ENCODE peak calls at places on chromosomes 5 and 9, in nine cellular contexts. C, I, L, O, S, K, W, G and Q are unnamed samples. For H3K27me3, the result is how much of the 10 kb centered on the place peaks cover.

GRCh38 chr9:84554069-84554659 is 115.4 kb upstream of the NTRK2 start:
- DNase-seq in C (no peak), I (no peak), L (no peak), O (no peak), S (no peak), K (no peak), W (no peak), G (no peak), Q (no peak)

GRCh38 chr9:8718121-8718725 is 918.6 kb upstream of the DMAC1 start:
- DNase-seq in C (peak), I (peak), L (no peak), O (no peak), S (no peak), K (peak), W (peak), G (no peak), Q (no peak)

GRCh38 chr9:128022886-128023285 is 42.1 kb upstream of the EEIG1 start:
- DNase-seq in C (no peak), I (no peak), L (no peak), O (no peak), S (no peak), K (peak), W (no peak), G (peak), Q (no peak)

GRCh38 chr9:13535141-13535540 is 255.6 kb upstream of the MPDZ start:
- DNase-seq in C (no peak), I (no peak), L (no peak), O (no peak), S (no peak), K (no peak), W (no peak), G (no peak), Q (no peak)

GRCh38 chr5:31860726-31861432 is 221.9 kb downstream of the PDZD2 start:
- DNase-seq in C (no peak), I (no peak), L (no peak), O (no peak), S (no peak), K (no peak), W (no peak), G (peak), Q (no peak)

GRCh38 chr5:119131530-119132313 is 60.8 kb downstream of the DMXL1 start:
- DNase-seq in C (peak), I (no peak), L (no peak), O (no peak), S (no peak), K (no peak), W (no peak), G (no peak), Q (no peak)

GRCh38 chr9:132881826-132882225 is 3.1 kb downstream of the SPACA9 start:
- DNase-seq in C (no peak), I (no peak), L (no peak), O (no peak), S (no peak), K (peak), W (no peak), G (no peak), Q (no peak)

GRCh38 chr9:120117081-120117480 is 462.9 kb downstream of the CDK5RAP2 start:
- DNase-seq in C (no peak), I (no peak), L (no peak), O (no peak), S (peak), K (no peak), W (no peak), G (no peak), Q (no peak)

GRCh38 chr5:175821790-175822211 is 49.6 kb upstream of the CPLX2 start:
- DNase-seq in C (no peak), I (no peak), L (no peak), O (peak), S (no peak), K (peak), W (no peak), G (peak), Q (no peak)

GRCh38 chr5:149605998-149606721 is 24.9 kb downstream of the ARHGEF37 start:
- DNase-seq in C (peak), I (peak), L (peak), O (peak), S (no peak), K (peak), W (no peak), G (peak), Q (peak)

GRCh38 chr9:135885100-135885853 is 22.1 kb downstream of the CAMSAP1 start:
- DNase-seq in C (peak), I (no peak), L (no peak), O (no peak), S (no peak), K (peak), W (no peak), G (peak), Q (no peak)

GRCh38 chr5:122151640-122152039 is 22.3 kb downstream of the ZNF474 start:
- DNase-seq in C (peak), I (peak), L (no peak), O (no peak), S (no peak), K (no peak), W (no peak), G (peak), Q (no peak)

GRCh38 chr5:61790678-61791077 is 458.6 kb downstream of the ZSWIM6 start:
- DNase-seq in C (no peak), I (peak), L (no peak), O (peak), S (no peak), K (no peak), W (no peak), G (peak), Q (no peak)

GRCh38 chr5:97365918-97366317 is 182.9 kb upstream of the RIOK2 start:
- DNase-seq in C (no peak), I (no peak), L (no peak), O (no peak), S (no peak), K (no peak), W (no peak), G (no peak), Q (no peak)

GRCh38 chr5:98483301-98483700 is 290.2 kb upstream of the RGMB start:
- DNase-seq in C (peak), I (no peak), L (no peak), O (no peak), S (no peak), K (peak), W (no peak), G (no peak), Q (no peak)

GRCh38 chr5:177982072-177982727 is 13.8 kb downstream of the PROP1 start:
- DNase-seq in C (no peak), I (no peak), L (peak), O (peak), S (peak), K (no peak), W (peak), G (peak), Q (no peak)

GRCh38 chr5:74762599-74762998 is 4.3 kb downstream of the GFM2 start:
- DNase-seq in C (peak), I (peak), L (no peak), O (peak), S (no peak), K (no peak), W (no peak), G (peak), Q (peak)

GRCh38 chr9:34405719-34406118 is 29.0 kb upstream of the MYORG start:
- DNase-seq in C (peak), I (no peak), L (no peak), O (no peak), S (no peak), K (peak), W (no peak), G (no peak), Q (no peak)

GRCh38 chr5:146561711-146562110 is 45.7 kb upstream of the GPR151 start:
- DNase-seq in C (no peak), I (no peak), L (no peak), O (no peak), S (no peak), K (no peak), W (no peak), G (no peak), Q (no peak)

DNA sequence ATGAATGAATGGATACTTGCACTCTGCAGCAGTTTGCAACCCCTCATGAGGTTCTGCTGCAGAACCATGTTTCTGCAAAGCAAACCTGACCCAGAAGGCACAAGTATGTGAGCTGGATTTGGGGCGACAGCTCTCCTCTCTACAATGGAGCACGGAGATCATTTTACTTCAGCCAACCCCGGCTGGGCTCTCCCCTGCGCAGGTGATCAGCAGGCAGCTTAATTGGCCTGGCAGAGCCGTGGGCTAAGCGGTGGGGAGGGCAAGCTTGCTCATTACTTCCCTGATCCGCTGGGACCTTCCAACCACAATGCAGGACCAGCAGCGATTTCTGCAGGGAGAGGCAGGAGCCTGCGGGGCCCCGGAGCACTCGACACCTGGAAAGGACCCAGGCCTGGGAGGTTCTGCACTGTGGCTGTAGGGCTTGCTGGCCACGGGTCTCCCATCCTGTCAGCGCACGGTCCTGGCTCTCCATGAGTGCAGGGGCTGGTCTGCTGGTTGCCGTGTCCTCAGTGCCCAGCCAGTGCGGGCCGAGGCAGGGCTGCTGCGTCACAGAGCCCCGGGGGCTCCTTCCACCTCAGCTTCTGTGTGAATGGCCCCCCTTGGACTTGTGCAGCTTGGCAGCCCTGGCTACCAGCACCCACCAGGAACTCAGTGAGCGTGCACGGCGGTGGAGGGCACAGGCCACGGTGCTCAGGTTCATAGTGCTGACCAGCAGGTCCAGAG is 51.8 kb upstream of the RAPGEF1 start:
- DNase-seq in C (no peak), I (no peak), L (no peak), O (no peak), S (no peak), K (no peak), W (no peak), G (no peak), Q (no peak)
- H3K27me3 ChIP-seq in C (under half), I (under half), L (half or more), O (under half), S (under half), K (under half), W (under half), G (under half), Q (under half)

DNA sequence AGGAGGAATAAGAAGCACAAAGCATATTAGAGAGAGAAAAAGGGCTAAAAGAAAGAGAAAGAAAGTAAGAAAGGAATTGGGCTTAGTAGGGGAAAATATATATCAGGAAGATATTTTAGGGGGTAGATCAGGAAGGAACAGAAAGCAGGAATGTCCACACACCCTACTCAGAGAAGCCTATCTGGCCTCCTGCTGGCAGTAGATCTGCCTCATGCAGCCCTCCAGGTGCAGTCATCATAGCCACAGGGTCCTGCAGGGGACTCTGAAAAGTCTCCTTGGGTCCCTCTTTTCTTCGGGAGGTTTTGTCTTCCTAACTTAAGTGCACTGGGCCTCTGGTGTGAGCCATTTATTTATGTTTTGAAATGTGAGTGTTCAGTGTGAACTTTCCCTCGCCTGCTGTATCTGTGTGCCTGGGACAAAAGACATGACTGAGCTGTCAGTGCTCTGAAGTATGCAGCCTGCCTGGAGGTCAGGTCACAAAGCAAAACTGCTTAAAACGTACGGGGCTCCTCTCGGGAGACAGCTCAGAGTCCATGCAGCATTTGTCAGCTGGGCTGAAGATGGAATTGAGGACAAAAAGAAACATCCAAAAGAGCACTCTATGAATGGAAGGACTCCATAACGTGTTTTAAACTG is 151.5 kb upstream of the GDNF start:
- DNase-seq in C (no peak), I (no peak), L (no peak), O (no peak), S (no peak), K (no peak), W (peak), G (no peak), Q (no peak)
- H2AFZ ChIP-seq in C (no peak), I (no peak), L (no peak), O (no peak), S (no peak), K (no peak), W (no peak), G (no peak), Q (no peak)

DNA sequence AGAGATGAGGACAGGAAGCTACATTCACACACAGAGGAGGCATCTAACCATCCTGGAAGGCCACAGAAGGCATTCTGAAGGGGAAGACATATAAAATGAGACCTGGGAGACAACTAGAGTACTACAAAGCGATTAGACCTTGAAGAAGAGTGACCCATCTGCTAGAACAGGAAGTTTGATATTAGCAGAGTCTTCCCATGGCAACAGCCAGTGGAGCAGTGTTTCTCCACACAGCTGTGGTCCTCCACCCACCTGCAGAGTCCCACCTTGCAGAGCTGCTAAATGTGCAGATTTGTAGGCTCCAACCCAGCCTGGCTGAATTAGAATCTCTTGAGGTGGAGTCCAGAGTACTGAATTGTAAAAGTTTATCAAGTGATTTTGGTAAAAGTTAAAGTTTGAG is 267.0 kb downstream of the CETN3 start:
- DNase-seq in C (no peak), I (no peak), L (no peak), O (no peak), S (no peak), K (no peak), W (no peak), G (no peak), Q (no peak)
- H3K27me3 ChIP-seq in C (under half), I (under half), L (under half), O (under half), S (under half), K (under half), W (under half), G (under half), Q (under half)

DNA sequence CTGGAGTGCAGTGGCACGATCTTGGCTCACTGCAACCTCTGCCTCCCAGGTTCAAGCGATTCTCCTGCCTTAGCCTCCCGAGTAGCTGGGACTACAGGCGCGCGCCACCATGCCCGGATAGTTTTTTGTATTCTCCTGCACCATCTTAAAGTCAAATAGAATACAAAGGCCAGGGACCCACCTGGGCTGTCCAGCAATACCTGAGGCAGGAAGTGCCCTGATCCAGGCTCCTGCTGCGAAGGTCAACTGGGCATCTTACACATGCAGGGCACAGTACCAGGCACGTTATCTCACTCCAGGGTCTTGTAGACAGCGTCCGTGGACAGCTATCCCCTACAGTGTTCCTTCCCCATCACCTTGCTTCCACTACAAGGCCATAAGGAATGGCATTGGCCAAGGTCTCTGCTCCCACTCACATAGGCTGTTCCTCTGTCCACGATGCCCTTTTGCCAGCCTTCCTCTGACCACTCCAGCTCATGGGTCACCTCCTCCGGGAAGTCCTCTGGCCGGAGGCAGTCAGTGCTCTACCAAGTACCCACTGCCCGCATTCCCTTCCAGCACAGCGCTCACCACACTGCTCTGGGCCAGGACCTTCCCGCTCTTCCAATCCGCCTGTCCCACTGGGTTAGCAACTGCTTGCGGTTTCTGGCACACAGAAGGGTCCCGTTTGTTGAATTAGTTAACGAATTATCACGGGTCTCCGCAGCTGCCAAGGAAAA is 978 bp downstream of the P4HA2 start:
- DNase-seq in C (peak), I (peak), L (no peak), O (no peak), S (peak), K (no peak), W (no peak), G (no peak), Q (no peak)
- H2AFZ ChIP-seq in C (peak), I (peak), L (peak), O (no peak), S (no peak), K (peak), W (peak), G (peak), Q (peak)

GRCh38 chr5:136199408-136199807 is 6.4 kb upstream of the SMIM32 start:
- DNase-seq in C (no peak), I (no peak), L (no peak), O (no peak), S (no peak), K (no peak), W (no peak), G (no peak), Q (no peak)

GRCh38 chr5:136201870-136202269 is 8.9 kb upstream of the SMIM32 start:
- DNase-seq in C (no peak), I (no peak), L (no peak), O (no peak), S (no peak), K (no peak), W (no peak), G (no peak), Q (no peak)

GRCh38 chr5:136198453-136198852 is 5.5 kb upstream of the SMIM32 start:
- DNase-seq in C (no peak), I (no peak), L (no peak), O (no peak), S (no peak), K (no peak), W (no peak), G (no peak), Q (no peak)

GRCh38 chr5:136200761-136201160 is 7.8 kb upstream of the SMIM32 start:
- DNase-seq in C (no peak), I (no peak), L (no peak), O (no peak), S (no peak), K (no peak), W (no peak), G (no peak), Q (no peak)

GRCh38 chr5:136200130-136200529 is 7.2 kb upstream of the SMIM32 start:
- DNase-seq in C (no peak), I (no peak), L (no peak), O (no peak), S (no peak), K (no peak), W (no peak), G (no peak), Q (no peak)
- H3K27me3 ChIP-seq in C (under half), I (under half), L (half or more), O (under half), S (half or more), K (under half), W (under half), G (under half), Q (under half)

GRCh38 chr9:106758911-106759310 is 104.1 kb upstream of the ZNF462 start:
- DNase-seq in C (no peak), I (no peak), L (no peak), O (no peak), S (no peak), K (no peak), W (no peak), G (peak), Q (no peak)
- H2AFZ ChIP-seq in C (no peak), I (no peak), L (no peak), O (no peak), S (no peak), K (no peak), W (no peak), G (no peak), Q (no peak)

GRCh38 chr5:93604119-93604963 is 21.3 kb downstream of the NR2F1 start:
- DNase-seq in C (peak), I (no peak), L (no peak), O (no peak), S (peak), K (no peak), W (peak), G (no peak), Q (no peak)

GRCh38 chr5:93603711-93604118 is 20.7 kb downstream of the NR2F1 start:
- DNase-seq in C (no peak), I (no peak), L (no peak), O (no peak), S (peak), K (no peak), W (peak), G (no peak), Q (no peak)

GRCh38 chr5:93601433-93602175 is 18.6 kb downstream of the NR2F1 start:
- DNase-seq in C (peak), I (no peak), L (no peak), O (no peak), S (no peak), K (no peak), W (peak), G (no peak), Q (no peak)

GRCh38 chr5:93602261-93603149 is 19.5 kb downstream of the NR2F1 start:
- DNase-seq in C (peak), I (no peak), L (no peak), O (no peak), S (peak), K (no peak), W (peak), G (peak), Q (no peak)

DNA sequence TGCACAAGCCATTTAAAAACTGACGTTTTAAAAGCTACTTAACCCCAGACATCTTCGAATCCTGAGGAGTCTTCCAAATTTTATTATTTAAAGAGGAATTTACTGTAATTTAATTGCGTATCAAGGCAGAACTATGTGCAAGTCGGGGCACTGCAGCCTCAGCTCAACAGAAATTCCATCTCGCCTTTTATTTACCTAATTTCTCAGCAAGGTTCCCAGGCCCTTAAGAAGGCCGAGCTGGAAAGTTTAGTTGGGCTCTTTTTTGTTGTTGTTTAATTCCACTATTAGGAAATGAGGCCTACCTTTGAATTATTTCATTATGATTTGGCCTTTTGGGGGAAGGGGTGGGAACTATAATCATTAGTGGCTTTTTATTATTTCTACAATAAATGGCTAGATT is 20.2 kb downstream of the NR2F1 start:
- DNase-seq in C (no peak), I (no peak), L (no peak), O (no peak), S (no peak), K (no peak), W (peak), G (no peak), Q (no peak)
- H3K27me3 ChIP-seq in C (under half), I (half or more), L (under half), O (under half), S (half or more), K (half or more), W (half or more), G (under half), Q (half or more)

GRCh38 chr5:139460457-139460856 is 2.1 kb downstream of the ECSCR start:
- DNase-seq in C (no peak), I (no peak), L (no peak), O (no peak), S (no peak), K (peak), W (no peak), G (no peak), Q (no peak)

GRCh38 chr5:139457241-139457640 is 5.3 kb downstream of the ECSCR start:
- DNase-seq in C (no peak), I (no peak), L (no peak), O (no peak), S (no peak), K (no peak), W (no peak), G (no peak), Q (no peak)

GRCh38 chr5:139457653-139458306 is 4.8 kb downstream of the ECSCR start:
- DNase-seq in C (no peak), I (no peak), L (no peak), O (no peak), S (no peak), K (no peak), W (no peak), G (no peak), Q (no peak)

GRCh38 chr5:139459451-139459934 is 3.0 kb downstream of the ECSCR start:
- DNase-seq in C (no peak), I (no peak), L (no peak), O (no peak), S (no peak), K (no peak), W (no peak), G (no peak), Q (no peak)

GRCh38 chr5:139458580-139459407 is 3.7 kb downstream of the ECSCR start:
- DNase-seq in C (peak), I (no peak), L (no peak), O (no peak), S (no peak), K (peak), W (no peak), G (peak), Q (no peak)
- H2AFZ ChIP-seq in C (peak), I (no peak), L (peak), O (no peak), S (no peak), K (peak), W (no peak), G (peak), Q (no peak)